ENCODE peak calls at places on chromosomes 16 and 17, in nine cellular contexts. One of them, this sample, is unnamed.

GRCh38 chr17:21239680-21240374 is 13.4 kb downstream of the NATD1 start:
- DNase-seq in NCI-H2081: no peak
- DNase-seq in Caki2: no peak
- DNase-seq in GM04504: no peak
- DNase-seq in NCI-H1436: no peak
- DNase-seq in cerebellar nuclear complex: no peak
- DNase-seq in ACHN: peak
- DNase-seq in PC-3: peak
- DNase-seq in Karpas-422: peak
- DNase-seq in this sample: no peak

GRCh38 chr17:60079401-60079861 is 710 bp upstream of the HEATR6 start:
- DNase-seq in NCI-H2081: peak
- DNase-seq in Caki2: peak
- DNase-seq in GM04504: no peak
- DNase-seq in NCI-H1436: no peak
- DNase-seq in cerebellar nuclear complex: no peak
- DNase-seq in ACHN: peak
- DNase-seq in PC-3: peak
- DNase-seq in Karpas-422: no peak
- DNase-seq in this sample: no peak

GRCh38 chr16:81703177-81704155 is 75.6 kb upstream of the PLCG2 start:
- DNase-seq in NCI-H2081: no peak
- DNase-seq in Caki2: peak
- DNase-seq in GM04504: peak
- DNase-seq in NCI-H1436: no peak
- DNase-seq in cerebellar nuclear complex: no peak
- DNase-seq in ACHN: peak
- DNase-seq in PC-3: peak
- DNase-seq in Karpas-422: no peak
- DNase-seq in this sample: no peak

GRCh38 chr17:52419256-52419655 is 260.7 kb upstream of the CA10 start:
- DNase-seq in NCI-H2081: peak
- DNase-seq in Caki2: no peak
- DNase-seq in GM04504: no peak
- DNase-seq in NCI-H1436: no peak
- DNase-seq in cerebellar nuclear complex: no peak
- DNase-seq in ACHN: no peak
- DNase-seq in PC-3: peak
- DNase-seq in Karpas-422: no peak
- DNase-seq in this sample: no peak

GRCh38 chr17:74848656-74849399 is 10.9 kb downstream of the GRIN2C start:
- DNase-seq in NCI-H2081: no peak
- DNase-seq in Caki2: no peak
- DNase-seq in GM04504: no peak
- DNase-seq in NCI-H1436: no peak
- DNase-seq in cerebellar nuclear complex: no peak
- DNase-seq in ACHN: no peak
- DNase-seq in PC-3: no peak
- DNase-seq in Karpas-422: peak
- DNase-seq in this sample: no peak

GRCh38 chr16:51762081-51762995 is 611.3 kb upstream of the SALL1 start:
- DNase-seq in NCI-H2081: peak
- DNase-seq in Caki2: peak
- DNase-seq in GM04504: peak
- DNase-seq in NCI-H1436: peak
- DNase-seq in cerebellar nuclear complex: no peak
- DNase-seq in ACHN: peak
- DNase-seq in PC-3: peak
- DNase-seq in Karpas-422: peak
- DNase-seq in this sample: no peak

GRCh38 chr16:63945805-63946204 is 1176.1 kb downstream of the CDH11 start:
- DNase-seq in NCI-H2081: no peak
- DNase-seq in Caki2: no peak
- DNase-seq in GM04504: no peak
- DNase-seq in NCI-H1436: no peak
- DNase-seq in cerebellar nuclear complex: no peak
- DNase-seq in ACHN: no peak
- DNase-seq in PC-3: no peak
- DNase-seq in Karpas-422: no peak
- DNase-seq in this sample: no peak

GRCh38 chr17:79793924-79794304 is 3.0 kb downstream of the CBX8 start:
- DNase-seq in NCI-H2081: no peak
- DNase-seq in Caki2: peak
- DNase-seq in GM04504: no peak
- DNase-seq in NCI-H1436: no peak
- DNase-seq in cerebellar nuclear complex: no peak
- DNase-seq in ACHN: no peak
- DNase-seq in PC-3: no peak
- DNase-seq in Karpas-422: peak
- DNase-seq in this sample: no peak

GRCh38 chr16:23330161-23330560 is 28.1 kb downstream of the SCNN1B start:
- DNase-seq in NCI-H2081: no peak
- DNase-seq in Caki2: no peak
- DNase-seq in GM04504: no peak
- DNase-seq in NCI-H1436: no peak
- DNase-seq in cerebellar nuclear complex: no peak
- DNase-seq in ACHN: no peak
- DNase-seq in PC-3: no peak
- DNase-seq in Karpas-422: no peak
- DNase-seq in this sample: no peak

GRCh38 chr16:72023962-72024361 is 15.4 kb downstream of the DHODH start:
- DNase-seq in NCI-H2081: no peak
- DNase-seq in Caki2: no peak
- DNase-seq in GM04504: no peak
- DNase-seq in NCI-H1436: no peak
- DNase-seq in cerebellar nuclear complex: no peak
- DNase-seq in ACHN: no peak
- DNase-seq in PC-3: no peak
- DNase-seq in Karpas-422: no peak
- DNase-seq in this sample: no peak

GRCh38 chr17:79811036-79811887 is 14.4 kb upstream of the CBX8 start:
- DNase-seq in NCI-H2081: peak
- DNase-seq in Caki2: peak
- DNase-seq in GM04504: no peak
- DNase-seq in NCI-H1436: peak
- DNase-seq in cerebellar nuclear complex: no peak
- DNase-seq in ACHN: peak
- DNase-seq in PC-3: peak
- DNase-seq in Karpas-422: peak
- DNase-seq in this sample: no peak

GRCh38 chr16:80938035-80938927 is 68.4 kb downstream of the CMC2 start:
- DNase-seq in NCI-H2081: no peak
- DNase-seq in Caki2: peak
- DNase-seq in GM04504: peak
- DNase-seq in NCI-H1436: no peak
- DNase-seq in cerebellar nuclear complex: no peak
- DNase-seq in ACHN: peak
- DNase-seq in PC-3: peak
- DNase-seq in Karpas-422: peak
- DNase-seq in this sample: no peak

GRCh38 chr17:39196191-39196819 is 1.2 kb downstream of the CACNB1 start:
- DNase-seq in NCI-H2081: no peak
- DNase-seq in Caki2: no peak
- DNase-seq in GM04504: no peak
- DNase-seq in NCI-H1436: no peak
- DNase-seq in cerebellar nuclear complex: no peak
- DNase-seq in ACHN: no peak
- DNase-seq in PC-3: no peak
- DNase-seq in Karpas-422: no peak
- DNase-seq in this sample: no peak

GRCh38 chr16:80387308-80387921 is 153.4 kb upstream of the DYNLRB2 start:
- DNase-seq in NCI-H2081: no peak
- DNase-seq in Caki2: no peak
- DNase-seq in GM04504: no peak
- DNase-seq in NCI-H1436: no peak
- DNase-seq in cerebellar nuclear complex: no peak
- DNase-seq in ACHN: no peak
- DNase-seq in PC-3: no peak
- DNase-seq in Karpas-422: no peak
- DNase-seq in this sample: no peak

GRCh38 chr16:88483392-88483641 is 30.2 kb downstream of the ZFPM1 start:
- DNase-seq in NCI-H2081: no peak
- DNase-seq in Caki2: no peak
- DNase-seq in GM04504: no peak
- DNase-seq in NCI-H1436: no peak
- DNase-seq in cerebellar nuclear complex: no peak
- DNase-seq in ACHN: no peak
- DNase-seq in PC-3: no peak
- DNase-seq in Karpas-422: no peak
- DNase-seq in this sample: no peak

GRCh38 chr17:59372138-59372751 is 40.8 kb downstream of the YPEL2 start:
- DNase-seq in NCI-H2081: peak
- DNase-seq in Caki2: no peak
- DNase-seq in GM04504: peak
- DNase-seq in NCI-H1436: no peak
- DNase-seq in cerebellar nuclear complex: no peak
- DNase-seq in ACHN: no peak
- DNase-seq in PC-3: no peak
- DNase-seq in Karpas-422: no peak
- DNase-seq in this sample: no peak

GRCh38 chr16:88375236-88376052 is 7.3 kb upstream of the ZNF469 start:
- DNase-seq in NCI-H2081: no peak
- DNase-seq in Caki2: no peak
- DNase-seq in GM04504: no peak
- DNase-seq in NCI-H1436: no peak
- DNase-seq in cerebellar nuclear complex: no peak
- DNase-seq in ACHN: no peak
- DNase-seq in PC-3: no peak
- DNase-seq in Karpas-422: no peak
- DNase-seq in this sample: no peak

GRCh38 chr17:38586788-38587187 is 19.0 kb downstream of the SRCIN1 start:
- DNase-seq in NCI-H2081: no peak
- DNase-seq in Caki2: no peak
- DNase-seq in GM04504: no peak
- DNase-seq in NCI-H1436: no peak
- DNase-seq in cerebellar nuclear complex: no peak
- DNase-seq in ACHN: no peak
- DNase-seq in PC-3: no peak
- DNase-seq in Karpas-422: no peak
- DNase-seq in this sample: no peak

GRCh38 chr17:16513858-16514257 is 21.9 kb upstream of the LRRC75A start:
- DNase-seq in NCI-H2081: no peak
- DNase-seq in Caki2: no peak
- DNase-seq in GM04504: no peak
- DNase-seq in NCI-H1436: no peak
- DNase-seq in cerebellar nuclear complex: no peak
- DNase-seq in ACHN: no peak
- DNase-seq in PC-3: no peak
- DNase-seq in Karpas-422: no peak
- DNase-seq in this sample: no peak

GRCh38 chr16:66873685-66874055 is 6.6 kb upstream of the PDP2 start:
- DNase-seq in NCI-H2081: no peak
- DNase-seq in Caki2: no peak
- DNase-seq in GM04504: no peak
- DNase-seq in NCI-H1436: no peak
- DNase-seq in cerebellar nuclear complex: no peak
- DNase-seq in ACHN: no peak
- DNase-seq in PC-3: no peak
- DNase-seq in Karpas-422: no peak
- DNase-seq in this sample: no peak

GRCh38 chr16:62408760-62409159 is 372.5 kb upstream of the CDH8 start:
- DNase-seq in NCI-H2081: no peak
- DNase-seq in Caki2: no peak
- DNase-seq in GM04504: no peak
- DNase-seq in NCI-H1436: no peak
- DNase-seq in cerebellar nuclear complex: no peak
- DNase-seq in ACHN: no peak
- DNase-seq in PC-3: no peak
- DNase-seq in Karpas-422: no peak
- DNase-seq in this sample: no peak